ENCODE peak calls at places on chromosomes 6 and 20, in five cellular contexts. One of them, this sample, is unnamed. For H3K9me3, the result is how much of the 10 kb centered on the place peaks cover.

GRCh38 chr6:156685823-156686428 is 91.3 kb upstream of the ARID1B start:
- DNase-seq in CD4-positive, alpha-beta memory T cell: no peak
- DNase-seq in testis: no peak
- DNase-seq in GM23248: no peak
- DNase-seq in neural progenitor cell: no peak
- DNase-seq in this sample: no peak

GRCh38 chr6:30954631-30955366 is 14.0 kb downstream of the MUCL3 start:
- DNase-seq in CD4-positive, alpha-beta memory T cell: no peak
- DNase-seq in testis: no peak
- DNase-seq in GM23248: peak
- DNase-seq in neural progenitor cell: no peak
- DNase-seq in this sample: no peak

GRCh38 chr6:125100018-125100652 is 53.4 kb upstream of the TPD52L1 start:
- DNase-seq in CD4-positive, alpha-beta memory T cell: no peak
- DNase-seq in testis: no peak
- DNase-seq in GM23248: no peak
- DNase-seq in neural progenitor cell: no peak
- DNase-seq in this sample: no peak

GRCh38 chr20:51529027-51529749 is 13.3 kb downstream of the NFATC2 start:
- DNase-seq in CD4-positive, alpha-beta memory T cell: no peak
- DNase-seq in testis: peak
- DNase-seq in GM23248: peak
- DNase-seq in neural progenitor cell: no peak
- DNase-seq in this sample: no peak

GRCh38 chr6:52741872-52742271 is 21.4 kb downstream of the GSTA2 start:
- DNase-seq in CD4-positive, alpha-beta memory T cell: no peak
- DNase-seq in testis: no peak
- DNase-seq in GM23248: peak
- DNase-seq in neural progenitor cell: no peak
- DNase-seq in this sample: no peak

GRCh38 chr6:108837236-108837971 is 10.8 kb upstream of the ARMC2 start:
- DNase-seq in CD4-positive, alpha-beta memory T cell: no peak
- DNase-seq in testis: no peak
- DNase-seq in GM23248: no peak
- DNase-seq in neural progenitor cell: no peak
- DNase-seq in this sample: no peak

GRCh38 chr20:57450419-57450818 is 59.2 kb downstream of the RBM38 start:
- DNase-seq in CD4-positive, alpha-beta memory T cell: no peak
- DNase-seq in testis: no peak
- DNase-seq in GM23248: peak
- DNase-seq in neural progenitor cell: no peak
- DNase-seq in this sample: no peak

GRCh38 chr6:160853946-160854345 is 137.6 kb upstream of the MAP3K4 start:
- DNase-seq in CD4-positive, alpha-beta memory T cell: no peak
- DNase-seq in testis: no peak
- DNase-seq in GM23248: no peak
- DNase-seq in neural progenitor cell: no peak
- DNase-seq in this sample: no peak

GRCh38 chr20:62244644-62245108 is 6.4 kb downstream of the OSBPL2 start:
- DNase-seq in CD4-positive, alpha-beta memory T cell: no peak
- DNase-seq in testis: no peak
- DNase-seq in GM23248: no peak
- DNase-seq in neural progenitor cell: no peak
- DNase-seq in this sample: no peak
- H3K27ac ChIP-seq in CD4-positive, alpha-beta memory T cell: no peak
- H3K27ac ChIP-seq in testis: no peak
- H3K27ac ChIP-seq in GM23248: no peak
- H3K27ac ChIP-seq in neural progenitor cell: no peak
- H3K27ac ChIP-seq in this sample: no peak

DNA sequence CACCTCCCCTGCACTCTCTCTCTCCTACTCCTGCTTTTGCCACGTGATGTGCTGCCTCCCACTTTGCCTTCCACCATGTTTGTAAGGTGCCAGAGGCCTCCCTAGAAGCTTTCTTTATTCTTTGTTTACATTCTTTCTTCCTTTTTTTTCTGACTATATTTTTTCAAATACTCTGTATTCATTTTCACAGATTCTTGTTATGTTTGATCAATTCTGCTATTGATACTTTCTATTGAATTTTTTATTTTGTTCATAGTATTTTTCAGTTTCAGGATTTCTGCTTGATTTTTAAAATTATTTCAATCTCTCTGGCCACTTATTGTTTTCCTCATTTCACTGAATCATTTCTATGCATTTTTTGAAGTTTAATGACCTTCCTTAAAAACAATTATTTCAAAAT is 801.8 kb downstream of the GRIK2 start:
- DNase-seq in CD4-positive, alpha-beta memory T cell: no peak
- DNase-seq in testis: no peak
- DNase-seq in GM23248: no peak
- DNase-seq in neural progenitor cell: no peak
- DNase-seq in this sample: no peak
- H3K9me3 ChIP-seq in CD4-positive, alpha-beta memory T cell: under half
- H3K9me3 ChIP-seq in testis: under half
- H3K9me3 ChIP-seq in GM23248: under half
- H3K9me3 ChIP-seq in neural progenitor cell: under half
- H3K9me3 ChIP-seq in this sample: under half

DNA sequence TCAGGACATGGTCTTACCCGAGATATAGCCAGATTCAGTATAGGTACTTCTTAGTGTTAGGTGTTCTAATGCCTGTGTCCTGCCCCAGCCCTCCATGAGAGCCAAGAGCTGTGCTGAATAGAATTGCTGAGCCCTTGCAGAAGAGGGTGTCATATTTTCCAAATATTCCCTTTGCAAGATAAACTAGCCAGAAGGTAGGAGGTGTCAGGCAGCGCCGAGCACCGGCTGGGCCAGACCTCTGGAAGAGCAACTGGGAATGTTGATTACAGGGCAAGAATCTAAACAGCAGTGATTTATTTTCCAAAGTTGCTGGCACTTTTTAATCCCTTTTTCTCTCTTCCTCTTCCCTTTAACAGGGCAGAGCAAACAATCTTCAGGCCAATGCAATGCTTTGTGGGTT is 37.1 kb upstream of the EZR start:
- DNase-seq in CD4-positive, alpha-beta memory T cell: no peak
- DNase-seq in testis: no peak
- DNase-seq in GM23248: no peak
- DNase-seq in neural progenitor cell: no peak
- DNase-seq in this sample: no peak
- H3K27ac ChIP-seq in CD4-positive, alpha-beta memory T cell: peak
- H3K27ac ChIP-seq in testis: no peak
- H3K27ac ChIP-seq in GM23248: no peak
- H3K27ac ChIP-seq in neural progenitor cell: no peak
- H3K27ac ChIP-seq in this sample: no peak

GRCh38 chr6:46234156-46234556 is 63.4 kb upstream of the ENPP5 start:
- DNase-seq in CD4-positive, alpha-beta memory T cell: no peak
- DNase-seq in testis: peak
- DNase-seq in GM23248: no peak
- DNase-seq in neural progenitor cell: no peak
- DNase-seq in this sample: no peak
- H3K9me3 ChIP-seq in CD4-positive, alpha-beta memory T cell: under half
- H3K9me3 ChIP-seq in testis: under half
- H3K9me3 ChIP-seq in GM23248: under half
- H3K9me3 ChIP-seq in neural progenitor cell: under half
- H3K9me3 ChIP-seq in this sample: under half

DNA sequence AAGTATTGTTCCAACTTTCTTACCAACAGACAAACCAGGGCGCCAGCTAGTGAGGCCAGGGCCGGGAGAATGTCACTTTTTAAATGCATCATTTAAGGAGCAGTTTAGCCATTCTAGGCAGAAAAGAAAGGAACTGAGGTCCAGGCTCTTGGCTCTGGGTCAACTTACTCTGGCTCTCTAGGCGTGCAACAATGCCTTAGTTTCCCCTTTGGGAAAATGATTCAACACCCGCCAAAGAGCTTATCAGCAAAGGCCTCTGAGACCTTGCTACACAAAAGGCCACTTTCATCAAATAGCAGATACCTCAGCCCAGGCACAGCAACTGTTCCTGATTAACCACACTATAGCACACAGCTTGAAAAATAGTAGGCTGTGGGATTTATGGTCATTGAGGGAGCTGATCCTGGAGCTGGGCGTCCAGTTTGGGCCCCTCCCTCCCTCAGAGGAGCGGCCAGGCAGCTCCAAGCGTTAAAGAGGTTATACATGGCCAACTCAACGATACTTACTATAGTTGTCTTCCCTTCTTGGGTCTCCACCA is 6.9 kb downstream of the MRPS18A start:
- DNase-seq in CD4-positive, alpha-beta memory T cell: no peak
- DNase-seq in testis: no peak
- DNase-seq in GM23248: no peak
- DNase-seq in neural progenitor cell: no peak
- DNase-seq in this sample: no peak
- H3K27ac ChIP-seq in CD4-positive, alpha-beta memory T cell: no peak
- H3K27ac ChIP-seq in testis: no peak
- H3K27ac ChIP-seq in GM23248: no peak
- H3K27ac ChIP-seq in neural progenitor cell: no peak
- H3K27ac ChIP-seq in this sample: no peak

DNA sequence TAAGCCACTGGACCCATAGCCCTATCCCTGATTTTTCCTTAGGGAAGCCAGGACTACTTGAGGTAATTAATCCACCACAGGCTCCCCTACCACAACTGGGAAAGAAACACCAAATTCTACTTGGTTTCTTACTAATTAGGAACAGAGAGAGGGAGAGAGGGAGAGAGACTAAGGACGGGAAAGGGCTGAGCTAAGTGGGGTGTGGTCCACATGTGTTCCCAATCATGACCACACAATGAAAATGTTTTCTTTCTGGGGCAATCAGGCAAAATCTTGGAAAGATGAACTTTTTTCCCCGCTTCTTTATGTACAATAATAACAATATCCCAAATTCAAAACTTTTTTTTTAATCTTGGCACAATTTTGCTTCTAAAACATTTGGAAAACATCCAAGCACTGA is 734.5 kb downstream of the MAFB start:
- DNase-seq in CD4-positive, alpha-beta memory T cell: no peak
- DNase-seq in testis: peak
- DNase-seq in GM23248: peak
- DNase-seq in neural progenitor cell: no peak
- DNase-seq in this sample: no peak
- H3K9me3 ChIP-seq in CD4-positive, alpha-beta memory T cell: under half
- H3K9me3 ChIP-seq in testis: under half
- H3K9me3 ChIP-seq in GM23248: under half
- H3K9me3 ChIP-seq in neural progenitor cell: under half
- H3K9me3 ChIP-seq in this sample: under half

DNA sequence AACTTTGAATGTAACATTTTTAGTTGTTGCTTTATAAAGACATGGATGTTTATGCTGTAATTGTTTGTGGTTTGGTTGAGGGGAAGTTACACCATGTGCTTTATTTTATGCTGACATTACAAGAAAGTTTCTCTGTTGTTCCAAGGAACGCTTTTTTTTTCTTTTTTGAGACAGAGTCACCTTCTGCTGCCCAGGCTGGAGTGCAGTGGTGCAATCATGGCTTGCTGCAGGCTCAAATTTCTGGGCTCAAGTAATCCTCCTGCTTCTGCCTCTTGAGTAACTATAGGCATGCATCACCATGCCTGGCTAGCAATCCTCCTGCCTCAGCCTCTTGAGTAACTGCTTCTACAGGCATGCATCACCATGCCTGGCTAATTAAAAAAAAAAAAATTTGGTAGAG is 21.0 kb upstream of the IFNGR1 start:
- DNase-seq in CD4-positive, alpha-beta memory T cell: no peak
- DNase-seq in testis: no peak
- DNase-seq in GM23248: peak
- DNase-seq in neural progenitor cell: no peak
- DNase-seq in this sample: peak
- H3K27ac ChIP-seq in CD4-positive, alpha-beta memory T cell: no peak
- H3K27ac ChIP-seq in testis: no peak
- H3K27ac ChIP-seq in GM23248: peak
- H3K27ac ChIP-seq in neural progenitor cell: no peak
- H3K27ac ChIP-seq in this sample: no peak

GRCh38 chr6:135922170-135922569 is 70.7 kb downstream of the PDE7B start:
- DNase-seq in CD4-positive, alpha-beta memory T cell: no peak
- DNase-seq in testis: no peak
- DNase-seq in GM23248: peak
- DNase-seq in neural progenitor cell: no peak
- DNase-seq in this sample: peak

GRCh38 chr6:135920689-135921088 is 69.2 kb downstream of the PDE7B start:
- DNase-seq in CD4-positive, alpha-beta memory T cell: no peak
- DNase-seq in testis: no peak
- DNase-seq in GM23248: no peak
- DNase-seq in neural progenitor cell: no peak
- DNase-seq in this sample: no peak

GRCh38 chr6:135919026-135919425 is 67.5 kb downstream of the PDE7B start:
- DNase-seq in CD4-positive, alpha-beta memory T cell: no peak
- DNase-seq in testis: no peak
- DNase-seq in GM23248: no peak
- DNase-seq in neural progenitor cell: no peak
- DNase-seq in this sample: no peak

GRCh38 chr6:135921176-135921575 is 69.7 kb downstream of the PDE7B start:
- DNase-seq in CD4-positive, alpha-beta memory T cell: no peak
- DNase-seq in testis: no peak
- DNase-seq in GM23248: no peak
- DNase-seq in neural progenitor cell: no peak
- DNase-seq in this sample: no peak

GRCh38 chr6:135922746-135923145 is 71.2 kb downstream of the PDE7B start:
- DNase-seq in CD4-positive, alpha-beta memory T cell: no peak
- DNase-seq in testis: no peak
- DNase-seq in GM23248: peak
- DNase-seq in neural progenitor cell: no peak
- DNase-seq in this sample: no peak
- H3K9me3 ChIP-seq in CD4-positive, alpha-beta memory T cell: under half
- H3K9me3 ChIP-seq in testis: under half
- H3K9me3 ChIP-seq in GM23248: under half
- H3K9me3 ChIP-seq in neural progenitor cell: under half
- H3K9me3 ChIP-seq in this sample: under half

DNA sequence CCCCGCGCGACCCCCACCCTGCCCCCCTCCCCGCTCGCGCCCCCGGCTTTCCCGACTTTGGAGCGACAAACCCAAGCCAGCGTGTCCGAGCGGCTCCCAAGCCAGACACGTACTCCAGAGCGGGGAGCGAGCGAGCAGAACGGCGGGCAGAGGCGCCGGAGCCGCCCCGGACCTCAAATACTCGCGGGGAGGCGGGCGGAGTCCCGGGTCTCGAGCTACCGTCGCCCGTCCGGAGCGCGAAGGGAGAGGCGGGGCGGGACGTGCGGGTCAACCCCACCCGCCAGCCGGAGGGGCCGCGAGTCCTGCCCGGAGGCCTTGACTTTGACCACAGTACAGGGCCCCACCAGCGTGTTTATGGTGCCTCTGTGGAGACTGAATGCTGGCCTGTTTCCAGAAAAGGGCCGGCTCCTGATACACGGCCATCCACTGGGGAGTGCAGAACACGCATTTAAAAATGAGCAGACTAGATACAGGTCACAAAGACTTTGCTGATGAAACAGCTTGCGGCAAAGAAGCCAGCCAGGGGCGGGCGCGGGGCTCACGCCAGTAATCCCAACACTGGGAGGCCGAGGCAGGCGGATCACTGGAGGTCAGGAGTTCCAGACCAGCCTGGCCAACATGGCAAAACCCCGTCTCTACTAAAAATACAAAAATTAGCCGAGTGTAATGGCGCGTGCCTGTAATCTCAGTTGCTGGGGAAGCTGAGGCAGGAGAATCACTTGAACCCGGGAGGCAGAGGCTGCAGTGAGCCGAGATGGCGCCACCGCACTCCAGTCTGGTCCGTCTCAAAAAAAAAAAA is at the start of gene SERPINB6:
- DNase-seq in CD4-positive, alpha-beta memory T cell: peak
- DNase-seq in testis: peak
- DNase-seq in GM23248: peak
- DNase-seq in neural progenitor cell: peak
- DNase-seq in this sample: no peak
- H3K27ac ChIP-seq in CD4-positive, alpha-beta memory T cell: peak
- H3K27ac ChIP-seq in testis: peak
- H3K27ac ChIP-seq in GM23248: peak
- H3K27ac ChIP-seq in neural progenitor cell: no peak
- H3K27ac ChIP-seq in this sample: peak

This sample was measured in AG04450.